ENCODE peak calls at places on chromosomes 4 and X, in four cellular contexts. One of them, this sample, is unnamed.

GRCh38 chrX:148836741-148837140 is 336.3 kb downstream of the AFF2 start:
- DNase-seq in body of pancreas: no peak
- DNase-seq in upper lobe of right lung: no peak
- DNase-seq in ascending aorta: no peak
- DNase-seq in this sample: no peak

GRCh38 chr4:158055668-158056067 is 117.2 kb downstream of the GASK1B start:
- DNase-seq in body of pancreas: no peak
- DNase-seq in upper lobe of right lung: no peak
- DNase-seq in ascending aorta: no peak
- DNase-seq in this sample: no peak

GRCh38 chr4:55336138-55337034 is 9.7 kb upstream of the SRD5A3 start:
- DNase-seq in body of pancreas: no peak
- DNase-seq in upper lobe of right lung: no peak
- DNase-seq in ascending aorta: no peak
- DNase-seq in this sample: no peak

GRCh38 chr4:10084651-10085320 is 31.8 kb downstream of the WDR1 start:
- DNase-seq in body of pancreas: peak; percentile 1
- DNase-seq in upper lobe of right lung: peak; percentile 55
- DNase-seq in ascending aorta: no peak
- DNase-seq in this sample: no peak

GRCh38 chr4:95294291-95294690 is 254.5 kb downstream of the UNC5C start:
- DNase-seq in body of pancreas: no peak
- DNase-seq in upper lobe of right lung: no peak
- DNase-seq in ascending aorta: no peak
- DNase-seq in this sample: no peak

GRCh38 chrX:46965125-46965758 is 53.0 kb downstream of the JADE3 start:
- DNase-seq in body of pancreas: no peak
- DNase-seq in upper lobe of right lung: no peak
- DNase-seq in ascending aorta: no peak
- DNase-seq in this sample: peak; percentile 15

GRCh38 chr4:84750260-84750955 is 167.5 kb downstream of the CDS1 start:
- DNase-seq in body of pancreas: peak; percentile 16
- DNase-seq in upper lobe of right lung: no peak
- DNase-seq in ascending aorta: no peak
- DNase-seq in this sample: peak; percentile 64

GRCh38 chr4:78432896-78433295 is 118.7 kb upstream of the ANXA3 start:
- DNase-seq in body of pancreas: no peak
- DNase-seq in upper lobe of right lung: no peak
- DNase-seq in ascending aorta: no peak
- DNase-seq in this sample: no peak

GRCh38 chrX:13697440-13697839 is 8.5 kb downstream of the RAB9A start:
- DNase-seq in body of pancreas: no peak
- DNase-seq in upper lobe of right lung: no peak
- DNase-seq in ascending aorta: no peak
- DNase-seq in this sample: no peak

GRCh38 chr4:1204828-1205591 is 32.6 kb upstream of the SPON2 start:
- DNase-seq in body of pancreas: peak; percentile 9
- DNase-seq in upper lobe of right lung: peak; percentile 63
- DNase-seq in ascending aorta: no peak
- DNase-seq in this sample: no peak

GRCh38 chrX:46634577-46634976 is 61.0 kb downstream of the CHST7 start:
- DNase-seq in body of pancreas: no peak
- DNase-seq in upper lobe of right lung: no peak
- DNase-seq in ascending aorta: no peak
- DNase-seq in this sample: no peak

GRCh38 chr4:146329042-146329716 is 114.8 kb downstream of the REELD1 start:
- DNase-seq in body of pancreas: no peak
- DNase-seq in upper lobe of right lung: no peak
- DNase-seq in ascending aorta: no peak
- DNase-seq in this sample: peak; percentile 82

GRCh38 chr4:61336911-61337310 is 136.8 kb downstream of the ADGRL3 start:
- DNase-seq in body of pancreas: peak; percentile 23
- DNase-seq in upper lobe of right lung: no peak
- DNase-seq in ascending aorta: no peak
- DNase-seq in this sample: no peak

GRCh38 chr4:61335364-61335763 is 135.2 kb downstream of the ADGRL3 start:
- DNase-seq in body of pancreas: no peak
- DNase-seq in upper lobe of right lung: no peak
- DNase-seq in ascending aorta: no peak
- DNase-seq in this sample: no peak

GRCh38 chr4:61332671-61333070 is 132.5 kb downstream of the ADGRL3 start:
- DNase-seq in body of pancreas: no peak
- DNase-seq in upper lobe of right lung: no peak
- DNase-seq in ascending aorta: no peak
- DNase-seq in this sample: no peak

GRCh38 chr4:61333490-61333889 is 133.4 kb downstream of the ADGRL3 start:
- DNase-seq in body of pancreas: no peak
- DNase-seq in upper lobe of right lung: no peak
- DNase-seq in ascending aorta: no peak
- DNase-seq in this sample: no peak

DNA sequence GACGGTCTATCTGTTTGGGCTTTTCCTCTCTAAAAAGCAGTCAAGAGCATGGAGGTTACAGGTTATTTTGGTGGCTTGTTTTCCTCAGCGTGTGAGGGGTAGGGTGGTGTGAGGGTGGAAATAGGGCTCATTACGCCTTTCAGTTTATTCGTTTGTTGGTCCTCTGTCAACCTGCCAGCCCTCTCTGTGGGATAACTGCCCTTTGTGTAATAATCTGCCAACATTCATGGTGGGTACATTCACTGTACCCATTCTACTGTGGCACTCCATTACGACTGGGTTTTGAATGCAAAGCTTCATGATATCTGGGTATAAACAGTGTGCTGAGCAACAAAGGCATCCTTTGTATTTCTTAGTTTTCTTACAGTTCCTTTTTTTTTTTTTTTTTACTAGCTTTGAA is 136.4 kb downstream of the ADGRL3 start:
- DNase-seq in body of pancreas: no peak
- DNase-seq in upper lobe of right lung: no peak
- DNase-seq in ascending aorta: no peak
- DNase-seq in this sample: no peak
- H3K4me3 ChIP-seq in body of pancreas: no peak overlapping the region
- H3K4me3 ChIP-seq in upper lobe of right lung: no peak overlapping the region
- H3K4me3 ChIP-seq in ascending aorta: no peak overlapping the region
- H3K4me3 ChIP-seq in this sample: no peak overlapping the region

GRCh38 chrX:48694776-48695523 is 1.6 kb upstream of the SUV39H1 start:
- DNase-seq in body of pancreas: no peak
- DNase-seq in upper lobe of right lung: no peak
- DNase-seq in ascending aorta: no peak
- DNase-seq in this sample: no peak

GRCh38 chrX:48688531-48689142 is 5.0 kb downstream of the WAS start:
- DNase-seq in body of pancreas: no peak
- DNase-seq in upper lobe of right lung: no peak
- DNase-seq in ascending aorta: no peak
- DNase-seq in this sample: no peak

GRCh38 chrX:48684134-48684533 is 535 bp downstream of the WAS start:
- DNase-seq in body of pancreas: no peak
- DNase-seq in upper lobe of right lung: no peak
- DNase-seq in ascending aorta: no peak
- DNase-seq in this sample: no peak

GRCh38 chrX:48685416-48685815 is 1.8 kb downstream of the WAS start:
- DNase-seq in body of pancreas: no peak
- DNase-seq in upper lobe of right lung: no peak
- DNase-seq in ascending aorta: no peak
- DNase-seq in this sample: no peak

GRCh38 chrX:48689143-48689920 is 5.7 kb downstream of the WAS start:
- DNase-seq in body of pancreas: no peak
- DNase-seq in upper lobe of right lung: no peak
- DNase-seq in ascending aorta: no peak
- DNase-seq in this sample: no peak
- H3K4me3 ChIP-seq in body of pancreas: no peak overlapping the region
- H3K4me3 ChIP-seq in upper lobe of right lung: no peak overlapping the region
- H3K4me3 ChIP-seq in ascending aorta: no peak overlapping the region
- H3K4me3 ChIP-seq in this sample: no peak overlapping the region

GRCh38 chrX:52867610-52868348 is at the start of gene XAGE3:
- DNase-seq in body of pancreas: no peak
- DNase-seq in upper lobe of right lung: no peak
- DNase-seq in ascending aorta: no peak
- DNase-seq in this sample: no peak
- H3K4me3 ChIP-seq in body of pancreas: no peak within 1 kb of the TSS
- H3K4me3 ChIP-seq in upper lobe of right lung: no peak within 1 kb of the TSS
- H3K4me3 ChIP-seq in ascending aorta: no peak within 1 kb of the TSS
- H3K4me3 ChIP-seq in this sample: no peak within 1 kb of the TSS

DNA sequence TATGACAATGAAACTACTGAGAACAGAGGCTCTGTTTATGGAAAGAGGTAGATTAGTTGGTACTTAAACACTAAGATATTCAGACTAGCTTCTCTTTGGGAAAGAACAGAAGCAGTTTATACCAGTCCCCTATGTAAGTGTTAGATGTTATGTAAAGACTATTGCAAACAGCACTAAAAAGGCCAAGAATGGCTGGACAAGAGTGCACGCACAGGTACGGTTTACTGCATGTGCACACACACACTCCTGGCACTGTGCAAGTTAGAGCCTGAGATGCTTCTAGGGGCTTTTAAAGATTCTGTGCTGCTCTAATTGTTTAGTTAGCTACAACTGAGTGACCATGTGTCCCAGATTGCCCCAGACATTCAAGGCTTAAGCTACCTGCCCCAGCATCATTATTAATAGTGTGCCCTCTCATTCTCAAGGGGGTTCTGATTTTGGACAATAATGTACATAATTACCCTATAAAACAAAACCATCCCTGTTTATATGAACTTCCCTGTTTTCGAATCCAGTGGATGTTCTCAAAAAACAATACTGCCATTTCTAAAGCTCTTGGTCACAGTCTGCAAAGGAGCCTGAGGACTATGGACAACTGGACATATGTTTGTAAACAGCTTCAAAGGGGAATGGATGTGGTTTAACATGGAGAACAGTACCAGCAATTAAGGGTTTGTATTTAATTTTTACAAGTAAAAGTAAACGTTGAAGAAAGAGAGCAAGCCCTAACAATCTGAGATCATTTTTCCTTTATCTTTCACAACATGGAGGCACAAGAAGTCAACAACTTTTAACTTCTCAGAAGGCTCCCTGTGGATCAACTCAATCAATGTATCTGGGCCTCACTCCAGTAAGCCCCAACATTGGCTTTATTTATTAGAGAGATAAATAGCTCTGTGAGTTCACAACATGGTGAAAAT is 2.0 kb downstream of the SETD7 start:
- DNase-seq in body of pancreas: no peak
- DNase-seq in upper lobe of right lung: no peak
- DNase-seq in ascending aorta: no peak
- DNase-seq in this sample: peak; percentile 11
- H3K4me3 ChIP-seq in body of pancreas: no peak overlapping the region
- H3K4me3 ChIP-seq in upper lobe of right lung: peak overlapping the region; percentile 94
- H3K4me3 ChIP-seq in ascending aorta: peak overlapping the region; percentile 82
- H3K4me3 ChIP-seq in this sample: peak overlapping the region; percentile 54

GRCh38 chrX:42396136-42396535 is 381.8 kb downstream of the PPP1R2C start:
- DNase-seq in body of pancreas: no peak
- DNase-seq in upper lobe of right lung: no peak
- DNase-seq in ascending aorta: no peak
- DNase-seq in this sample: no peak

GRCh38 chrX:42399632-42400024 is 378.3 kb downstream of the PPP1R2C start:
- DNase-seq in body of pancreas: no peak
- DNase-seq in upper lobe of right lung: no peak
- DNase-seq in ascending aorta: no peak
- DNase-seq in this sample: no peak

DNA sequence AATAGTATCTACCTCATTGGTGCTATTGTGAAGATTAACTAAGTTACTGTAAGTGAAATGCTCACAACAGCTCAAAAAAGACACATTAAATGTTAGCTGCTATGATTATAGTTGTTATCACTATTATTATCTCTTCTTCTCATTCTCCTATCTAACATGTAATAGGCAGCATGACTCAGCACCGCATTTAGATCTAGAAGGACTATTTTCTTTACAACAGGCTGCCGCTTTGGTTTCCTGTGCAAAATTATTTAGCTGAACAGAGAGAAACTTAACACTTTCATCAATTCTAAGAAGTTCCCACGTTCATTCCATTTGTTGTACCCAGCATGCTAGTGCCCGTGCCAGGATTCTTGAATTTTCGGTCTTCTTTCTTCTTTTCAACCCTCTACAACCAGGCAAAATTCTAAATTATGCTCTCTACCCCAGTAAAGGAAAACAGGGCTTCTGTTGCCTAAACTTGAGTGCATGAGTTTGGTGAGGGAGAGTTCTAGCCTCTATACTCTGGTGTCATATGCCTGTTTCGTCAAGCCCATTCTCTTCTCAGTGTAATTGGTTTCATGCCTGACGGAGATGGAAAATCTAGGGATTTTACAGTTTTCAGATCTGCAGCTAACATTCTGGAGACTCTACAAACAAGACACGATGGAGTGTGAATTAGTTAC is 378.9 kb downstream of the PPP1R2C start:
- DNase-seq in body of pancreas: no peak
- DNase-seq in upper lobe of right lung: no peak
- DNase-seq in ascending aorta: no peak
- DNase-seq in this sample: peak; percentile 1
- H3K4me3 ChIP-seq in body of pancreas: no peak overlapping the region
- H3K4me3 ChIP-seq in upper lobe of right lung: no peak overlapping the region
- H3K4me3 ChIP-seq in ascending aorta: no peak overlapping the region
- H3K4me3 ChIP-seq in this sample: no peak overlapping the region

DNA sequence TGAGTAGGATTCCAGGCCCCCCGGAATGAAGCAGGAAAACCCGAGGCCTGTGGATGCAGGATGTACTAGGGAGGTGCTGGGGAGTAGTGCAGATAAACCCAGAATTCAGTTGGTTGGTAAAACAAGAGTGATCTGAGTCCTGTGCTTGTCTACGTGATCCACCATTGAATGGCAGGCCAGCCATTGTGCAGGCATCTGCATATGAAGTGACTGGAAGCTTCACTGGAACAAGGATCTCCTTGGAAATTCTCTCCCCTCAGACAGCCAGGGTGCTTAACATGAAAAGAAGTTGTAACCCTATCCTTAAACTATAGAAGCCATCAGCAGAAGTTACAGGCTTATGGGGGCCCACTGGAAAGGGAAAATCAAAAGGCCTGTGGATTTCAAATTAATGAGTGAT is 656 bp upstream of the GSPT2 start:
- DNase-seq in body of pancreas: no peak
- DNase-seq in upper lobe of right lung: no peak
- DNase-seq in ascending aorta: no peak
- DNase-seq in this sample: no peak
- H3K4me3 ChIP-seq in body of pancreas: no peak overlapping the region
- H3K4me3 ChIP-seq in upper lobe of right lung: peak overlapping the region; percentile 61
- H3K4me3 ChIP-seq in ascending aorta: peak overlapping the region; percentile 57
- H3K4me3 ChIP-seq in this sample: no peak overlapping the region

This sample was measured in endothelial cell of umbilical vein.